ENCODE peak calls at places on chromosomes 11 and 22, in six cellular contexts. One of them, this sample, is unnamed.

GRCh38 chr11:110710520-110711381 is 1.5 kb downstream of the ARHGAP20 start:
- DNase-seq in PC-3: no peak
- DNase-seq in heart left ventricle: peak
- DNase-seq in A549: no peak
- DNase-seq in heart right ventricle: peak
- DNase-seq in fibroblast of the aortic adventitia: peak
- DNase-seq in this sample: no peak

GRCh38 chr22:20602589-20603164 is 95.3 kb downstream of the MED15 start:
- DNase-seq in PC-3: no peak
- DNase-seq in heart left ventricle: no peak
- DNase-seq in A549: no peak
- DNase-seq in heart right ventricle: no peak
- DNase-seq in fibroblast of the aortic adventitia: no peak
- DNase-seq in this sample: no peak

GRCh38 chr22:43378011-43378704 is 33.7 kb upstream of the MPPED1 start:
- DNase-seq in PC-3: no peak
- DNase-seq in heart left ventricle: no peak
- DNase-seq in A549: no peak
- DNase-seq in heart right ventricle: no peak
- DNase-seq in fibroblast of the aortic adventitia: peak
- DNase-seq in this sample: peak

GRCh38 chr22:46935506-46936377 is 173.3 kb downstream of the TBC1D22A start:
- DNase-seq in PC-3: peak
- DNase-seq in heart left ventricle: no peak
- DNase-seq in A549: no peak
- DNase-seq in heart right ventricle: peak
- DNase-seq in fibroblast of the aortic adventitia: no peak
- DNase-seq in this sample: peak

GRCh38 chr11:3994030-3994640 is 100.5 kb upstream of the RRM1 start:
- DNase-seq in PC-3: peak
- DNase-seq in heart left ventricle: no peak
- DNase-seq in A549: peak
- DNase-seq in heart right ventricle: no peak
- DNase-seq in fibroblast of the aortic adventitia: no peak
- DNase-seq in this sample: no peak

GRCh38 chr11:12827929-12828812 is 153.9 kb downstream of the TEAD1 start:
- DNase-seq in PC-3: peak
- DNase-seq in heart left ventricle: peak
- DNase-seq in A549: peak
- DNase-seq in heart right ventricle: peak
- DNase-seq in fibroblast of the aortic adventitia: peak
- DNase-seq in this sample: peak

GRCh38 chr11:46649180-46649738 is 31.9 kb downstream of the ATG13 start:
- DNase-seq in PC-3: peak
- DNase-seq in heart left ventricle: peak
- DNase-seq in A549: peak
- DNase-seq in heart right ventricle: peak
- DNase-seq in fibroblast of the aortic adventitia: peak
- DNase-seq in this sample: peak

GRCh38 chr11:19674831-19675230 is 37.8 kb upstream of the NAV2 start:
- DNase-seq in PC-3: no peak
- DNase-seq in heart left ventricle: no peak
- DNase-seq in A549: no peak
- DNase-seq in heart right ventricle: no peak
- DNase-seq in fibroblast of the aortic adventitia: no peak
- DNase-seq in this sample: no peak

GRCh38 chr11:32290783-32291182 is 144.6 kb downstream of the WT1 start:
- DNase-seq in PC-3: no peak
- DNase-seq in heart left ventricle: no peak
- DNase-seq in A549: no peak
- DNase-seq in heart right ventricle: no peak
- DNase-seq in fibroblast of the aortic adventitia: no peak
- DNase-seq in this sample: no peak

GRCh38 chr22:46640293-46640692 is 20.1 kb downstream of the GRAMD4 start:
- DNase-seq in PC-3: no peak
- DNase-seq in heart left ventricle: no peak
- DNase-seq in A549: no peak
- DNase-seq in heart right ventricle: no peak
- DNase-seq in fibroblast of the aortic adventitia: no peak
- DNase-seq in this sample: no peak

GRCh38 chr22:42922374-42923177 is 65.5 kb upstream of the ARFGAP3 start:
- DNase-seq in PC-3: no peak
- DNase-seq in heart left ventricle: no peak
- DNase-seq in A549: no peak
- DNase-seq in heart right ventricle: no peak
- DNase-seq in fibroblast of the aortic adventitia: no peak
- DNase-seq in this sample: no peak

GRCh38 chr11:25734592-25735211 is 597.2 kb upstream of the ANO3 start:
- DNase-seq in PC-3: peak
- DNase-seq in heart left ventricle: no peak
- DNase-seq in A549: no peak
- DNase-seq in heart right ventricle: no peak
- DNase-seq in fibroblast of the aortic adventitia: peak
- DNase-seq in this sample: peak
- TF ChIP-seq CTCF in PC-3: peak
- TF ChIP-seq CTCF in heart left ventricle: no peak
- TF ChIP-seq CTCF in A549: no peak
- TF ChIP-seq CTCF in heart right ventricle: peak
- TF ChIP-seq CTCF in fibroblast of the aortic adventitia: peak
- TF ChIP-seq CTCF in this sample: peak

GRCh38 chr11:66047541-66048365 is 1.2 kb downstream of the GAL3ST3 start:
- DNase-seq in PC-3: no peak
- DNase-seq in heart left ventricle: no peak
- DNase-seq in A549: no peak
- DNase-seq in heart right ventricle: no peak
- DNase-seq in fibroblast of the aortic adventitia: no peak
- DNase-seq in this sample: no peak
- H3K4me3 ChIP-seq in PC-3: no peak
- H3K4me3 ChIP-seq in heart left ventricle: no peak
- H3K4me3 ChIP-seq in A549: no peak
- H3K4me3 ChIP-seq in heart right ventricle: no peak
- H3K4me3 ChIP-seq in fibroblast of the aortic adventitia: no peak
- H3K4me3 ChIP-seq in this sample: no peak

DNA sequence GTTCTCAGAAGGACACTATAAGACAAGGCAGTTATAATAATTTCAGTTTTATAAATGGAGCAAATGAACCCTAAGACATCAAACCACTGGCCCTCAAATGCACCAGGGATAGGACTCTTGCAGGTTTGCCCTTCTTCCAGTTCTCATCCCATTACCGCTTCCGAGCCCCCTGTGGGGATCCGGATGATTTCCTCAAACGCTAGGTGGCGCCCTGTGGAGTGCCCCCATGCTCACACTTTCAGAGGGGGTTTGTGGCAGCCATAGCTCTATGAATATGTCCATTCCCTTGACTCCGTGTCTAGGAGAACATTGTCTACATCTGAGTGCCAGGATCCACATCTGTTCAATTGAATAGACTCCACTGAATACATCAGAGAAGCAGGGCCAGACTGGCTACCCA is 816.3 kb downstream of the NTM start:
- DNase-seq in PC-3: no peak
- DNase-seq in heart left ventricle: no peak
- DNase-seq in A549: no peak
- DNase-seq in heart right ventricle: no peak
- DNase-seq in fibroblast of the aortic adventitia: no peak
- DNase-seq in this sample: no peak
- TF ChIP-seq CTCF in PC-3: peak
- TF ChIP-seq CTCF in heart left ventricle: peak
- TF ChIP-seq CTCF in A549: no peak
- TF ChIP-seq CTCF in heart right ventricle: peak
- TF ChIP-seq CTCF in fibroblast of the aortic adventitia: peak
- TF ChIP-seq CTCF in this sample: peak

GRCh38 chr11:11178671-11179070 is 174.4 kb downstream of the CSNK2A3 start:
- DNase-seq in PC-3: peak
- DNase-seq in heart left ventricle: no peak
- DNase-seq in A549: no peak
- DNase-seq in heart right ventricle: no peak
- DNase-seq in fibroblast of the aortic adventitia: no peak
- DNase-seq in this sample: no peak
- H3K4me3 ChIP-seq in PC-3: no peak
- H3K4me3 ChIP-seq in heart left ventricle: no peak
- H3K4me3 ChIP-seq in A549: no peak
- H3K4me3 ChIP-seq in heart right ventricle: no peak
- H3K4me3 ChIP-seq in fibroblast of the aortic adventitia: no peak
- H3K4me3 ChIP-seq in this sample: no peak

This sample was measured in LNCaP clone FGC.